ENCODE peak calls at places on chromosomes 11 and 22, in seven cellular contexts. R is mesothelial cell of epicardium; V is heart right ventricle; Q is bronchial epithelial cell; L is IMR-90; B is activated CD8-positive, alpha-beta T cell treated with anti-CD3 and anti-CD28 coated beads for 36 hours; H is Caco-2. P is an unnamed sample.
A peak's percentile ranks its signal among the peaks of the same experiment; 100 is the strongest.

GRCh38 chr11:71062199-71062598 is 190.2 kb downstream of the SHANK2 start:
- DNase-seq in H (no peak), R (no peak), L (no peak), V (no peak), B (no peak), Q (no peak), P (no peak)

GRCh38 chr11:76123243-76123642 is 83.1 kb downstream of the WNT11 start:
- DNase-seq in H (no peak), V (no peak), R (no peak), Q (peak; percentile 6), B (no peak), L (no peak), P (no peak)

GRCh38 chr11:3920148-3920852 is 64.8 kb downstream of the STIM1 start:
- DNase-seq in R (no peak), B (peak; percentile 92), H (no peak), V (no peak), Q (peak; percentile 82), L (peak; percentile 67), P (peak; percentile 31)

GRCh38 chr11:67056640-67057409 is at the start of gene RHOD:
- DNase-seq in H (peak; percentile 83), R (peak; percentile 49), L (no peak), V (no peak), B (peak; percentile 40), Q (no peak), P (peak; percentile 74)

GRCh38 chr22:20084547-20085413 is 4.7 kb downstream of the DGCR8 start:
- DNase-seq in L (no peak), V (no peak), Q (peak; percentile 8), H (no peak), B (peak; percentile 57), R (no peak), P (peak; percentile 20)

GRCh38 chr11:10414659-10415058 is 40.4 kb upstream of the AMPD3 start:
- DNase-seq in L (peak; percentile 21), H (no peak), B (peak; percentile 16), V (peak; percentile 24), R (no peak), Q (no peak), P (no peak)

GRCh38 chr11:8545698-8546366 is 48.2 kb downstream of the STK33 start:
- DNase-seq in V (no peak), H (no peak), L (no peak), B (no peak), Q (peak; percentile 66), R (no peak), P (no peak)

GRCh38 chr11:110176366-110177056 is 83.3 kb downstream of the ZC3H12C start:
- DNase-seq in H (no peak), B (no peak), L (peak; percentile 51), V (no peak), R (no peak), Q (peak; percentile 21), P (no peak)

GRCh38 chr22:39719559-39720450 is 149.3 kb downstream of the CACNA1I start:
- DNase-seq in L (no peak), R (no peak), B (no peak), Q (no peak), V (no peak), H (no peak), P (no peak)

GRCh38 chr22:49234459-49234858 is 593.2 kb downstream of the BRD1 start:
- DNase-seq in L (no peak), V (no peak), Q (no peak), R (no peak), H (no peak), B (no peak), P (no peak)

GRCh38 chr11:30560345-30561106 is 25.6 kb downstream of the MPPED2 start:
- DNase-seq in B (no peak), R (no peak), V (no peak), H (no peak), L (peak; percentile 8), Q (no peak), P (no peak)

GRCh38 chr11:69381681-69382130 is 87.8 kb downstream of the MYEOV start:
- DNase-seq in Q (no peak), B (no peak), R (no peak), H (no peak), L (no peak), V (no peak), P (no peak)

GRCh38 chr11:95035316-95035715 is 10.3 kb downstream of the KDM4E start:
- DNase-seq in R (no peak), L (no peak), H (no peak), B (no peak), V (no peak), Q (peak; percentile 92), P (no peak)

GRCh38 chr11:128297111-128297651 is 290.2 kb downstream of the ETS1 start:
- DNase-seq in L (peak; percentile 18), R (no peak), V (no peak), Q (no peak), H (no peak), B (peak; percentile 39), P (no peak)

GRCh38 chr11:69380451-69380901 is 86.5 kb downstream of the MYEOV start:
- DNase-seq in H (no peak), Q (no peak), V (no peak), R (no peak), B (no peak), L (no peak), P (no peak)

GRCh38 chr11:117551761-117552343 is 224.2 kb downstream of the CEP164 start:
- DNase-seq in R (no peak), V (no peak), Q (no peak), B (no peak), L (no peak), H (no peak), P (no peak)

GRCh38 chr22:43094085-43094484 is 4.9 kb upstream of the TTLL1 start:
- DNase-seq in L (peak; percentile 18), Q (peak; percentile 78), R (no peak), V (peak; percentile 53), B (no peak), H (no peak), P (peak; percentile 24)

GRCh38 chr22:38087855-38088254 is 3.9 kb upstream of the SLC16A8 start:
- DNase-seq in L (no peak), V (no peak), B (no peak), Q (no peak), H (no peak), R (no peak), P (no peak)

GRCh38 chr11:67371549-67372231 is 1.7 kb downstream of the CLCF1 start:
- DNase-seq in L (peak; percentile 52), R (no peak), B (peak; percentile 45), H (peak; percentile 68), Q (peak; percentile 41), V (no peak), P (peak; percentile 61)

GRCh38 chr22:24845036-24845918 is 39.3 kb downstream of the SGSM1 start:
- DNase-seq in V (no peak), Q (peak; percentile 6), L (peak; percentile 9), B (no peak), H (no peak), R (no peak), P (peak; percentile 12)

GRCh38 chr22:38655532-38656255 is 498 bp downstream of the FAM227A start:
- DNase-seq in Q (no peak), R (no peak), H (no peak), B (peak; percentile 6), V (no peak), L (peak; percentile 9), P (no peak)

GRCh38 chr11:18578975-18579598 is 9.4 kb downstream of the UEVLD start:
- DNase-seq in Q (no peak), H (peak; percentile 88), B (no peak), L (no peak), R (no peak), V (no peak), P (peak; percentile 50)

GRCh38 chr22:24124247-24124646 is 57.0 kb upstream of the SUSD2 start:
- DNase-seq in Q (no peak), V (no peak), R (no peak), B (no peak), H (no peak), L (no peak), P (no peak)

GRCh38 chr11:123475478-123475877 is 45.4 kb downstream of the GRAMD1B start:
- DNase-seq in Q (no peak), B (no peak), H (no peak), V (no peak), R (no peak), L (peak; percentile 57), P (no peak)

DNA sequence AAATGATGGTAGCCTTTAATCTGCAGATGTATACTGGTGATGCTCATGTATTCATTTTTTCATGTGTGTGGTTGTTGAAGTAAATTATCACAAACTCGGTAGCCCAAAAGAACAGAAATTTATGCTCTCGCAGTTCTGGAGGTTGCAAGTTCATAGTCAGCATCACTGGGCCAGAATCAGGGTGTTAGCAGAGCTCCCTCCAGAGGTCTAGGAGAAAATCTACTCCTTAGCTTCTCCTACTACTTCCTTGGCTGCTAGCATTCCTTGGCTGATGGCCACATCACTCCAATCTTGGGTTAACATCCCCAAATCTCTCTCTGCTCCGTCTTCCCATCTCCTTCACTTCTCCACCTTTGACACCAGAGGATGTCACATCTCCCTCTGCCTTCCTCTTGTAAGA is 45.3 kb upstream of the GALNT18 start:
- DNase-seq in R (no peak), B (no peak), V (no peak), Q (no peak), L (no peak), H (no peak), P (no peak)
- TF ChIP-seq CTCF in R (no peak), B (no peak), V (no peak), Q (no peak), L (no peak), H (no peak), P (no peak)

DNA sequence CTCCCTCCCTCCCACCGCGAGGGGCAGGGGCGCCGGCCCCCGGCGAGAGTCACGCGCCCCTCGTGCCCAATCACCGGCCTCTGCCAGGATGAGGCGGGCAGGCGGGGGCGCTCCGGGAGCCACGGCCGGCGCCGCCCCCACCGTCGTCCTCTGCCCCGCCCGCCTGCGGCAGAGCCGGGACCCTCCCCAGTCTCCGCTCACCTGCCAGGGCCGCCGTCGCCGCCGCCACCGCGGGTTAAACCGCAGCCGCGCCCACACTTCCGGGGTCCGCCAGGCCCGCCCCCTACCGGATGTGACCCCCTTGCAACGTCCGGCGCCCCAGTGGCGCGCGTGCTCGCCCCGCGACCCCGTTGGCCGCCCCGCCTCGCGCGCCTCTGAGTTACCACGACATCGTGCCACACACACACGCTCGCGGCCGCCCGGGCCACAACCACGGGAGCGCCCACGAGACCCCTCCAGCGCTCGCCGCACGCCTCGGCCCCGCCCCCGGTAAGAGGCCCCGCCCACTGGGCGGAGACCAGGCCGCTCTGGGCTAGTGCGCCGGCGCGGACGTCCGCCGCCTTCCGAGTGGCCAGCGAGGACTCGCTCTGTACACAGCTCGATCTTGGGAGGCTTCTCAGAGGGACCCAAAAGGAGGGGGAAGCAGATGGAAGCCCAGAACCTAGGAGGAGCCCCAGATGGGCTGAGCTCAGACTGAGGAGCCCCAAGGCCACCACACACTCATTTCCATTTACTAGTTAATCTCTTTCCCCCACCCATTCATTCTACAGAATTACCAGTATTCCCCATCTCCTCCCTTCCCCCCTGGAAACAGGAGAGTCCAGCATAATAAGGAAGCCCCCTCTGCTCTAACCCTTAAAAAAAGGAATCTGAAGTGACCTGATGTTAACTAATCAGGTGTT is at the start of gene VPS37C:
- DNase-seq in Q (peak; percentile 56), R (peak; percentile 90), V (peak; percentile 84), B (peak; percentile 94), L (peak; percentile 83), H (peak; percentile 92), P (peak; percentile 95)
- TF ChIP-seq CTCF in Q (peak; percentile 2), R (peak; percentile 35), V (no peak), B (no peak), L (no peak), H (no peak), P (no peak)

GRCh38 chr11:46391578-46392420 is at the start of gene CHRM4:
- DNase-seq in H (peak; percentile 84), R (no peak), Q (no peak), B (peak; percentile 36), V (no peak), L (peak; percentile 45), P (peak; percentile 65)
- TF ChIP-seq CTCF in H (peak; percentile 72), R (no peak), Q (peak; percentile 31), B (peak; percentile 52), V (no peak), L (peak; percentile 55), P (peak; percentile 57)

GRCh38 chr11:85699957-85700741 is 14.2 kb upstream of the CCDC89 start:
- DNase-seq in Q (no peak), V (no peak), L (no peak), B (no peak), H (no peak), R (no peak), P (no peak)
- TF ChIP-seq CTCF in Q (no peak), V (no peak), L (no peak), B (no peak), H (no peak), R (no peak), P (no peak)

P was measured in Calu3.